ENCODE peak calls at places on chromosomes 16 and 17, in six cellular contexts. K is heart right ventricle, V is A673, U is A549, Q is upper lobe of right lung, B is HepG2. S is an unnamed sample.

GRCh38 chr17:49497147-49498036 is 2.3 kb downstream of the NGFR start:
- DNase-seq in K (peak), V (peak), U (peak), Q (no peak), B (no peak), S (no peak)

GRCh38 chr17:35537569-35538209 is at the start of gene SLFN12L:
- DNase-seq in K (no peak), V (peak), U (no peak), Q (no peak), B (no peak), S (no peak)

GRCh38 chr17:50559674-50560184 is 786 bp upstream of the CACNA1G start:
- DNase-seq in K (peak), V (peak), U (peak), Q (no peak), B (no peak), S (no peak)

GRCh38 chr17:35433075-35433894 is 985 bp upstream of the SLFN12 start:
- DNase-seq in K (peak), V (peak), U (peak), Q (peak), B (peak), S (peak)

GRCh38 chr17:34578656-34579016 is 746 bp upstream of the TMEM132E start:
- DNase-seq in K (no peak), V (no peak), U (no peak), Q (no peak), B (no peak), S (no peak)

GRCh38 chr16:84643180-84643583 is 5.1 kb upstream of the KLHL36 start:
- DNase-seq in K (peak), V (no peak), U (no peak), Q (peak), B (peak), S (peak)

GRCh38 chr16:79776243-79776884 is 175.8 kb upstream of the MAF start:
- DNase-seq in K (peak), V (no peak), U (no peak), Q (no peak), B (no peak), S (no peak)

GRCh38 chr17:17681744-17682292 is 560 bp downstream of the RAI1 start:
- DNase-seq in K (peak), V (peak), U (no peak), Q (peak), B (no peak), S (no peak)

GRCh38 chr16:27317738-27318398 is 4.1 kb downstream of the IL4R start:
- DNase-seq in K (no peak), V (no peak), U (no peak), Q (no peak), B (no peak), S (no peak)

GRCh38 chr17:21160401-21160800 is 33.6 kb downstream of the DHRS7B start:
- DNase-seq in K (no peak), V (no peak), U (no peak), Q (no peak), B (no peak), S (no peak)

GRCh38 chr17:21162394-21162775 is 35.6 kb downstream of the DHRS7B start:
- DNase-seq in K (no peak), V (no peak), U (no peak), Q (no peak), B (no peak), S (no peak)

GRCh38 chr17:21161498-21162393 is 35.0 kb downstream of the DHRS7B start:
- DNase-seq in K (no peak), V (no peak), U (no peak), Q (no peak), B (peak), S (peak)

GRCh38 chr17:21164226-21165019 is 37.7 kb downstream of the DHRS7B start:
- DNase-seq in K (no peak), V (no peak), U (no peak), Q (no peak), B (no peak), S (no peak)

DNA sequence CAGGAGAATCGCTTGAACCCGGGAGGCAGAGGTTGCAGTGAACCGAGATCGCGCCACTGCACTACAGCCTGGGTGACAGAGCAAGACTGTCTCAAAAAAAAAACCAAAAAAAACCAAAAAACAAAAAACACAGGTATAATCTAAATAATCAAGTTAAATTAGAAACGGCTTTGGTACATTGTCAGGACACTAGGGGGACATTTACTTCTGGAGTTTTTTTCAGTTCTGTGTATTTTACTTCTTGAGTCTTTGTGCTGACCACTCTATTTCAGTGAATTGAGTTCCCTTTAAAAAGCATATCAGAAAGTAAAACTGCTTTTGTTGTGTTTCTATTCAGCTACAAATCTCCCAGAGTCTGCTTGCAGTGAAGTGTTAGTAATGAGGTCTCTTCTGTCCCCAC is 36.3 kb downstream of the DHRS7B start:
- DNase-seq in K (no peak), V (no peak), U (no peak), Q (no peak), B (no peak), S (no peak)
- TF ChIP-seq CTCF in K (no peak), V (no peak), U (no peak), Q (no peak), B (no peak), S (peak)

GRCh38 chr16:2496223-2497115 is 17.3 kb upstream of the ATP6V0C start:
- DNase-seq in K (no peak), V (no peak), U (no peak), Q (peak), B (no peak), S (no peak)

GRCh38 chr16:2498085-2498484 is 15.7 kb upstream of the ATP6V0C start:
- DNase-seq in K (no peak), V (no peak), U (no peak), Q (no peak), B (no peak), S (no peak)

GRCh38 chr16:2497641-2498040 is 16.1 kb upstream of the ATP6V0C start:
- DNase-seq in K (no peak), V (no peak), U (no peak), Q (no peak), B (no peak), S (no peak)

GRCh38 chr16:2498531-2499253 is 15.1 kb upstream of the ATP6V0C start:
- DNase-seq in K (peak), V (no peak), U (no peak), Q (peak), B (no peak), S (no peak)

GRCh38 chr16:2497116-2497630 is 16.6 kb upstream of the ATP6V0C start:
- DNase-seq in K (peak), V (no peak), U (no peak), Q (peak), B (no peak), S (no peak)
- TF ChIP-seq CTCF in K (peak), V (no peak), U (no peak), Q (no peak), B (no peak), S (no peak)

DNA sequence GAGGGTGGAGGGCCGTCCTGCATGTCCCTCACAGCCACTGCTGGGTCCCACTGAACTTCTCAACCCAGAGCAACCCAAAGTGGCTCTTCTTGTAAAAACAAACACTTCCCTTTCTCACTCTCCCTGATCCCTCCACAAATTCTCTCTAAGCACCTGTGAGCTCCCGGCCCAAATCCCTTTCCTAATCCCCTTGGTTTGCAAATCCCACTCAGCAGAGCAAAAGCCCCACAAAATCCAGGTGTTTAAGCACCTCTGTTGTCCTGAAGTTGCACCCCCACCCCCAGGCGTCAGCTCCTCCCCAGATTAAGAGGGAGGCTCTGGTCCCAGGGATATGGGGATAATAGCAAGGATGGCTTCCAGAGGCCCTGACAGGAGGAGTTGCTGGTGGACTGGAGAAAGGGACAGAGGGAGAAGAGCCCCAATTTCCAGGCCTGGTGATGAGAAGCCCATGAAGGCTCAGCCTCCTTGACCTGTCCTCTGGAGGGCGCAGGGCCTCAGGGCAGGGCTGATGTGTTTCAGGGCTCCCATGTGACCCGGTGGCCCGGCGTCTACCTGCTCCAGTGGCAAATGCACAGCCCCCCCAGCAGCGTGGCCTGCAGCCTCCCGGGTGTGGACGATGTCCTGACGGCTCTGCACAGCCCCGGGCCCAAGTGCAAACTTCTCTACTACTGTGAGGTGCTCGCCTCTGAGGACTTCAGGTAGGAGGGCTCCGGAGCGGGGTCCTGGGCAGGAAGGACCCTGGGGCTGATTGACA is 23.0 kb downstream of the NAGPA start:
- DNase-seq in K (no peak), V (no peak), U (no peak), Q (no peak), B (peak), S (no peak)
- TF ChIP-seq CTCF in K (no peak), V (no peak), U (no peak), Q (no peak), B (peak), S (no peak)

GRCh38 chr16:59591480-59591879 is 857.4 kb upstream of the GOT2 start:
- DNase-seq in K (no peak), V (no peak), U (no peak), Q (no peak), B (no peak), S (peak)
- TF ChIP-seq CTCF in K (no peak), V (no peak), U (no peak), Q (no peak), B (no peak), S (peak)

GRCh38 chr16:16045879-16046278 is 96.5 kb downstream of the ABCC1 start:
- DNase-seq in K (no peak), V (no peak), U (no peak), Q (no peak), B (no peak), S (no peak)
- TF ChIP-seq CTCF in K (peak), V (peak), U (no peak), Q (no peak), B (no peak), S (peak)

GRCh38 chr16:72840591-72841381 is 207.1 kb downstream of the ZFHX3 start:
- DNase-seq in K (no peak), V (no peak), U (no peak), Q (no peak), B (no peak), S (no peak)

GRCh38 chr16:72836181-72836580 is 211.7 kb downstream of the ZFHX3 start:
- DNase-seq in K (no peak), V (no peak), U (no peak), Q (no peak), B (no peak), S (no peak)

GRCh38 chr16:72836985-72837384 is 210.9 kb downstream of the ZFHX3 start:
- DNase-seq in K (no peak), V (no peak), U (no peak), Q (no peak), B (peak), S (no peak)

GRCh38 chr16:72838999-72839398 is 208.9 kb downstream of the ZFHX3 start:
- DNase-seq in K (no peak), V (no peak), U (no peak), Q (no peak), B (no peak), S (no peak)

DNA sequence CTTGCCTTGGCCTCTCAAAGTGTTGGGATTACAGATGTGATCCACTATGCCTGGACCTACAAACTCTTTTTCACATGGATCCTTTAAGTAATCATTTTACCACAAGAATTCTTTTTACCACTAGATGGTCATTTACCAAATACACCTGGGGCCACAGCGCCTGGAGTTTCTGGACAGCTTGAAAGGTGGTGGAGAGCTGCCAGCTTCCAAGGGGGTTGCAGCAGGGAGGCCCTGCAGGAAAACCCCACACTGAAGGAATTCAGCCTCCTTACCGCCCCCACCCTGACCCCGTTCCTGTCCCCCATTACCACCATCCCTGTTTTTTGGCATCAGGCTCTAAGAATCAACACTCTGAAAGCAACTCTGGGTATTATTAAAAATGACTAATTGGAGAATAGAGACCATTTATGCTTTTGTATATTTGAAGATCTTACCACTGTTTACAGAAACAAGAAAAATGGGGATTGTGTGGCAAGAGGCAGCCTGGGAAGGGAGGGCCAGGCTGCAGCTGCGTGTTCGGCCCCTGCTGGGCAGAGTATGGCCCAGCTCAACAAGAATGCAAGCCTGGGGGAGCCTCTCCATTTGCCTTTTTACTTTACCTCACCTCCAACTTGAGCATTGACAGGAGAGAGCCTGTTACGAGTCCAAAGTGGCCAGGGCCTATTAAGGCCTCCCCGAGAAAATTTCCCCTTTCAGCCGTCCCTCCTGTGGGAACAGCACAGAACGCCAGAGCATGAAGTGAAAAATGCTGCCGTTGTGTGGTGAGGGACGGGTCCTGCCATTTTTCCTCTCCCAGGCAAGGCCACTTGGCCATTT is 209.9 kb downstream of the ZFHX3 start:
- DNase-seq in K (no peak), V (no peak), U (no peak), Q (no peak), B (no peak), S (no peak)
- TF ChIP-seq CTCF in K (no peak), V (no peak), U (no peak), Q (no peak), B (no peak), S (no peak)

GRCh38 chr17:83117594-83117993 is 38.2 kb downstream of the METRNL start:
- DNase-seq in K (no peak), V (no peak), U (no peak), Q (no peak), B (no peak), S (no peak)

GRCh38 chr17:83116311-83116771 is 36.9 kb downstream of the METRNL start:
- DNase-seq in K (no peak), V (no peak), U (no peak), Q (no peak), B (no peak), S (no peak)

GRCh38 chr17:83118071-83118841 is 38.8 kb downstream of the METRNL start:
- DNase-seq in K (peak), V (no peak), U (no peak), Q (no peak), B (no peak), S (no peak)

GRCh38 chr17:83115832-83116231 is 36.4 kb downstream of the METRNL start:
- DNase-seq in K (no peak), V (no peak), U (no peak), Q (no peak), B (no peak), S (no peak)

DNA sequence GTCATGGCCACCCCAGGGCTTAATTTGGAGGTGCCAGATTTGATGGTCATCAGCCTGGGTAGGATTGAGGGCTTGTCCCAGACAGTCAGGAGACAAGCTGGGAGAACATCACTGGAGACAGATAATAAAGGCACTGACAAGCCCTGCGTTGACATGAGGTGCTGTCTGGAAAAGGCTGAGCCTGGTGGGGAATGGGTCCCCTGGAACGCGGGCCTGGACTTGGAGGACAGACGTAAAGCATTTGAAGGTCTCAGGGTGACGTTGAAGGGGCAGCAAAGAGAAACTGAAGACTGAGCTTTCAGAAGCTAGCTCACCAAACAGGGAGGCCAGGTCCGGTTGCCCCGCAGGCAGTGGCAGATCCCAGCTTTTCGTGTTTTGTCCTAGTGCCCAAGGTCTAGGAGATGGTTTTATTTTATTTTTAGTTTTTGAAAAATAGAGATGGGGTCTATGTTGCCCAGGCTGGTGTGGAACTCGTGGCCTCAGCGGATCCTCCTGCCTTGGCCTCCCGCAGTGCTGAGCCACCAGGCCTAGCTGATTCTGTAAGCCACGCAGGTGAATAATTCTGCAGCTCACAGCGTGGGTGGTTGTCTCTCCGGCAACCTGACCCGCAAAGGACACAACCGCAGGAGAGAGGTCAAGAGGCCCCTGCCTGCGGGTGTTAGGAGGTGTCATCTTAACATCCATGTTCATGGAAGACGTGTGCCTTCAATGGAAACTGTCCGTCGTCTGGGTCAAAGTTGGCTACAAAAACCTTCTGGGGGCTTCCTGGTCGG is 37.6 kb downstream of the METRNL start:
- DNase-seq in K (peak), V (no peak), U (no peak), Q (no peak), B (no peak), S (no peak)
- TF ChIP-seq CTCF in K (no peak), V (no peak), U (no peak), Q (no peak), B (no peak), S (no peak)

GRCh38 chr17:79395545-79395944 is 215.3 kb downstream of the RBFOX3 start:
- DNase-seq in K (no peak), V (no peak), U (no peak), Q (no peak), B (no peak), S (no peak)

GRCh38 chr17:79391808-79392233 is 219.0 kb downstream of the RBFOX3 start:
- DNase-seq in K (peak), V (peak), U (peak), Q (peak), B (peak), S (peak)

GRCh38 chr17:79392598-79392997 is 218.3 kb downstream of the RBFOX3 start:
- DNase-seq in K (no peak), V (no peak), U (no peak), Q (no peak), B (no peak), S (no peak)

GRCh38 chr17:79395046-79395445 is 215.8 kb downstream of the RBFOX3 start:
- DNase-seq in K (no peak), V (no peak), U (no peak), Q (no peak), B (no peak), S (no peak)

GRCh38 chr17:79393358-79394038 is 217.4 kb downstream of the RBFOX3 start:
- DNase-seq in K (peak), V (peak), U (peak), Q (peak), B (peak), S (peak)
- TF ChIP-seq CTCF in K (peak), V (peak), U (peak), Q (peak), B (peak), S (peak)

GRCh38 chr17:78788451-78788850 is 6.4 kb upstream of the CYTH1 start:
- DNase-seq in K (no peak), V (no peak), U (no peak), Q (no peak), B (no peak), S (no peak)

GRCh38 chr17:78789149-78789662 is 7.1 kb upstream of the CYTH1 start:
- DNase-seq in K (no peak), V (peak), U (no peak), Q (no peak), B (no peak), S (no peak)

GRCh38 chr17:78785663-78786057 is 3.6 kb upstream of the CYTH1 start:
- DNase-seq in K (no peak), V (no peak), U (no peak), Q (peak), B (peak), S (no peak)

GRCh38 chr17:78789663-78790181 is 7.6 kb upstream of the CYTH1 start:
- DNase-seq in K (peak), V (no peak), U (no peak), Q (peak), B (no peak), S (no peak)

DNA sequence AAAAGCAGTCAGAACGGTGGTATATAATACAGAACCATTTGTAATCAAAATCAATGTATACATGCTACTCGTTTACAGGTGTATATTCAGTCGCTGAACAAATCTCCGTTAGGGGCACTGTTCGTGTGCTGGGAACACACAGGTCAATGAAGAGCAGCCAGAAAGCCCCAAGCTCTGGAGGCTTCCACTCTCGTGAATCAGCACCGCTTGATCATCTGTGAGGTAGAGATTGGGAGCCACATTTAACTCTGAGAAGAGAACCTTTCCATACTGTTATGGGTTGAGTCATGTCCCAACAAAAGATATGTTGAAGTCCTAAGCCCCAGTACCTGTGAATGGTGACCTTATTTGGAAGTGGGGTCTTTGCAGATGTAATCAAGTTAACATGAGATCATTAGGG is 5.4 kb upstream of the CYTH1 start:
- DNase-seq in K (no peak), V (no peak), U (peak), Q (peak), B (no peak), S (no peak)
- TF ChIP-seq CTCF in K (no peak), V (no peak), U (peak), Q (no peak), B (no peak), S (no peak)

GRCh38 chr16:89489040-89489721 is 1.2 kb downstream of the ANKRD11 start:
- DNase-seq in K (peak), V (peak), U (peak), Q (peak), B (peak), S (peak)
- TF ChIP-seq CTCF in K (peak), V (no peak), U (peak), Q (peak), B (peak), S (peak)